ENCODE peak calls at places on chromosomes 13 and 19, in ten cellular contexts. C is WTC11, R is prostate gland, M is fibroblast of lung, H is heart left ventricle, Z is type B pancreatic cell, E is fibroblast of pulmonary artery, G is tibial artery, Q is GM12865, S is bronchial epithelial cell. N is an unnamed sample.

GRCh38 chr13:99417821-99418662 is 83.2 kb upstream of the TM9SF2 start:
- DNase-seq in C (no peak), R (no peak), M (peak; percentile 23), H (no peak), Z (no peak), E (no peak), G (no peak), Q (no peak), S (no peak), N (no peak)

GRCh38 chr19:8831832-8832131 is 322 bp downstream of the ZNF558 start:
- DNase-seq in C (no peak), R (no peak), M (no peak), H (no peak), Z (no peak), E (no peak), G (no peak), Q (no peak), S (peak; percentile 15), N (peak; percentile 16)

GRCh38 chr13:112450118-112450517 is 74.0 kb downstream of the SPACA7 start:
- DNase-seq in C (no peak), R (no peak), M (no peak), H (no peak), Z (no peak), E (no peak), G (peak; percentile 13), Q (no peak), S (no peak), N (no peak)

GRCh38 chr13:39818953-39819352 is 163.5 kb downstream of the COG6 start:
- DNase-seq in C (no peak), R (no peak), M (peak; percentile 41), H (no peak), Z (no peak), E (peak; percentile 3), G (no peak), Q (no peak), S (peak; percentile 26), N (no peak)

GRCh38 chr13:114109646-114110045 is 22.8 kb downstream of the RASA3 start:
- DNase-seq in C (peak; percentile 16), R (no peak), M (no peak), H (peak; percentile 34), Z (no peak), E (no peak), G (peak; percentile 69), Q (no peak), S (no peak), N (peak; percentile 33)

GRCh38 chr13:109734002-109734785 is 52.2 kb downstream of the IRS2 start:
- DNase-seq in C (no peak), R (no peak), M (no peak), H (no peak), Z (no peak), E (no peak), G (no peak), Q (no peak), S (no peak), N (no peak)

GRCh38 chr13:99866781-99867180 is 104.8 kb downstream of the ZIC5 start:
- DNase-seq in C (no peak), R (no peak), M (no peak), H (no peak), Z (no peak), E (no peak), G (no peak), Q (no peak), S (no peak), N (no peak)

GRCh38 chr13:25151626-25152025 is 20.5 kb downstream of the AMER2 start:
- DNase-seq in C (no peak), R (no peak), M (no peak), H (no peak), Z (no peak), E (no peak), G (no peak), Q (no peak), S (no peak), N (no peak)

GRCh38 chr13:113169277-113170272 is 11.1 kb downstream of the PROZ start:
- DNase-seq in C (no peak), R (no peak), M (no peak), H (peak; percentile 51), Z (no peak), E (no peak), G (no peak), Q (no peak), S (no peak), N (no peak)

GRCh38 chr13:45269204-45269603 is 68.4 kb upstream of the KCTD4 start:
- DNase-seq in C (no peak), R (no peak), M (peak; percentile 67), H (no peak), Z (no peak), E (peak; percentile 35), G (no peak), Q (no peak), S (peak; percentile 18), N (no peak)

GRCh38 chr13:106153876-106154275 is 381.6 kb downstream of the EFNB2 start:
- DNase-seq in C (no peak), R (no peak), M (no peak), H (no peak), Z (no peak), E (no peak), G (no peak), Q (no peak), S (peak; percentile 62), N (no peak)

GRCh38 chr13:111413407-111414187 is 93.2 kb downstream of the TEX29 start:
- DNase-seq in C (no peak), R (no peak), M (no peak), H (no peak), Z (no peak), E (no peak), G (no peak), Q (no peak), S (no peak), N (no peak)
- TF ChIP-seq CTCF in C (no peak), R (no peak), M (no peak), H (no peak), Z (no peak), E (no peak), G (no peak), Q (no peak), S (no peak), N (no peak)

DNA sequence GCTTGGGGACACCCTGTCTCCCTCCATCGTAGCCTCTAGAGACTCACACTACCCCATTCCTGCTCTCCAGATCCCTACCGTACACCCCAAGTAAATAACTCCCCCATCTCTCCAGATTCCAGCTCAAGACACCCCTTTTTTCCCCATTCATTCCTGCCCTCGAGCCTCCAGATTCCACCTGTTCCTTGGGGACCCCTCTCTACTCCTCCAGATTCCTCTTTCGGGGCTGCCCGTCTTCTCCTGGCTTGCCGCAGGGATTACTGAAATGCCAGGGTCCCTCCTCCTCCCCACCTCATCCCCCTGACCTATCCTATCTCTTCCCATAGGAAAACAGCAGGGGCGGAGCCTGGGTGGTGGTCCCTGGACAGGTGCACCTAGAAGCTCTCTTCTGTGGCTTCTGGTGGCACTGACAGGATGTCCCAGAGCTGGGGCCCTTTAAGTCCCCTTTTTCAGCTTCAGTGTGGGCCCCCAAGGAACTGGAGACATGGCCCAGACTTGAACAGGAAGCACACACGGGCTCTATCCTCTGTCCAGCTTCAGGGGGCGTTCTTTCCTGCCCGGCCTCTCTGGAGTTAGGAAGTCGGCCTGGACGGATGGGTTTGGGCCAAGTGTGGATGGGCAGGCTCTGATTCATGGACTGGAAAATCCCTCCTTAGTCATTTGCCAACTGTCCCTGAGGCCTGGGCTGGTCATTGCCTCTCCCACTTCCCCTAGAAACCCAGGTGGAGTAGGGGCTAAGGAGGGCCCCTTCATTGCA is 1.2 kb downstream of the ZSWIM4 start:
- DNase-seq in C (peak; percentile 68), R (peak; percentile 52), M (peak; percentile 97), H (peak; percentile 89), Z (no peak), E (peak; percentile 96), G (peak; percentile 94), Q (peak; percentile 65), S (peak; percentile 94), N (no peak)
- TF ChIP-seq CTCF in C (no peak), R (no peak), M (peak; percentile 48), H (no peak), Z (no peak), E (peak; percentile 45), G (no peak), Q (no peak), S (peak; percentile 11), N (no peak)

GRCh38 chr13:97133554-97133953 is 88.6 kb upstream of the MBNL2 start:
- DNase-seq in C (no peak), R (no peak), M (no peak), H (no peak), Z (no peak), E (no peak), G (no peak), Q (no peak), S (no peak), N (no peak)

GRCh38 chr13:97131447-97131846 is 90.7 kb upstream of the MBNL2 start:
- DNase-seq in C (no peak), R (no peak), M (no peak), H (no peak), Z (no peak), E (no peak), G (no peak), Q (no peak), S (no peak), N (no peak)

GRCh38 chr13:97133955-97134354 is 88.2 kb upstream of the MBNL2 start:
- DNase-seq in C (no peak), R (no peak), M (no peak), H (no peak), Z (no peak), E (no peak), G (no peak), Q (no peak), S (peak; percentile 41), N (no peak)

GRCh38 chr13:97127842-97128241 is 94.3 kb upstream of the MBNL2 start:
- DNase-seq in C (no peak), R (no peak), M (no peak), H (no peak), Z (no peak), E (no peak), G (no peak), Q (no peak), S (no peak), N (no peak)

GRCh38 chr13:97130201-97130600 is 91.9 kb upstream of the MBNL2 start:
- DNase-seq in C (no peak), R (no peak), M (no peak), H (no peak), Z (no peak), E (no peak), G (no peak), Q (no peak), S (no peak), N (no peak)
- TF ChIP-seq CTCF in C (no peak), R (no peak), M (no peak), H (no peak), Z (no peak), E (no peak), G (no peak), Q (no peak), S (no peak), N (no peak)

DNA sequence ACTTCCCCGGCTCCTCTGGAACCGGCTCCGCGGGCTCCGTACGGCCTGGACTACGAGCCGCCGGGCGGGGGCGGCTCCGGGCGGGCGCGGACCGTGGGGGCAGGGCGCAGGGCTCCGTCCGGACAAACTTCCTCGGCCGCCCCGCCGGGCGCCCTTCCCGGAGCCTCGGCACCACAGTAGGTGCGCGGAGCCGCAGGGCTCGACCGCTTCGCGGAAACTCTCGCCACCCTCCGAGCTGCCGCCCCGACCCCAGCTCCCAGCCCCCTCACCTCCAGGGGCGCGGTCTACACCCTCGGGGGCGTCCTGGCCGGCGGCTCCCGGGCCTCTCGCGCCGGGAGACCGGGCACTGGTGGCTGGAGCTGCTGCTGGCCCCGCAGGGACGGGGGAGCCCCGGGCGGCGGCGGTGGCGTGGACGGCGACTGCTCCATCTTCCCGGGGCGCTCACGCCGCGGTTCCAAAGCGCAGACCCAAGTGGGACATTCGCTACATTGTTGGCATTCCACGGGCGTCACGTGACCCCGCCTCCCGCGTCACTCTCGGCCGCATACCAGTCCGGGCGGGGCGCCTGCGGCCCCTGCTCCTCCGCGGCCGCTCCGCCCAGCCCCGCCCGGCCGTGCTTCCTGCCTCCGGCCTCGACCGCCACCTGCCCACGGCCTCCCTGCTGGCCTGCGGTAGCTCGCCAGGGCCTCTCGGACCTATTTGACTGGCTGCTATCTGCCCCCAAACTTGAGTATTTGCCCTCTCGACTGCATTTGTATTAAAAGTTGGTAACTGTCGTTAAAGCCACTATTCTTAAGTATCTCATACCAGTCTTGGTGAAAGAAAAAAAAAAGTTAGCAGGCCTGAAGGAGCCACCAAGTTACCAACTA is at the start of gene LATS2:
- DNase-seq in C (peak; percentile 98), R (peak; percentile 97), M (peak; percentile 93), H (peak; percentile 97), Z (peak; percentile 95), E (peak; percentile 96), G (peak; percentile 98), Q (peak; percentile 91), S (peak; percentile 74), N (peak; percentile 82)
- TF ChIP-seq CTCF in C (no peak), R (no peak), M (peak; percentile 18), H (peak; percentile 75), Z (peak; percentile 28), E (peak; percentile 7), G (peak; percentile 34), Q (no peak), S (no peak), N (no peak)